ENCODE peak calls at places on chromosomes 13 and 19, in seven cellular contexts. V is GM12878, W is HCT116, L is K562, C is SK-N-SH, B is H1, D is HepG2. K is an unnamed sample.

GRCh38 chr13:111865046-111865445 is 201.9 kb upstream of the SOX1 start:
- DNase-seq in B (peak), C (no peak), W (no peak), D (no peak), V (no peak), L (no peak), K (no peak)

GRCh38 chr13:75547917-75548316 is 1.7 kb upstream of the UCHL3 start:
- DNase-seq in W (no peak), V (no peak), D (no peak), L (no peak), C (no peak), B (no peak), K (no peak)

GRCh38 chr19:8308891-8309291 is 733 bp upstream of the CD320 start:
- DNase-seq in B (no peak), D (no peak), C (no peak), W (no peak), L (no peak), V (no peak), K (no peak)

GRCh38 chr13:70253834-70254233 is 145.6 kb upstream of the KLHL1 start:
- DNase-seq in B (no peak), D (peak), V (no peak), W (no peak), C (no peak), L (no peak), K (peak)

GRCh38 chr19:3041302-3041701 is 12.2 kb upstream of the TLE2 start:
- DNase-seq in C (no peak), D (no peak), B (peak), L (no peak), V (no peak), W (no peak), K (no peak)

GRCh38 chr19:14118165-14119051 is 846 bp upstream of the PRKACA start:
- DNase-seq in W (no peak), C (peak), V (no peak), D (peak), B (peak), L (no peak), K (peak)

GRCh38 chr19:48498576-48498879 is 13.1 kb downstream of the LMTK3 start:
- DNase-seq in V (no peak), W (no peak), C (peak), L (no peak), D (no peak), B (no peak), K (no peak)

GRCh38 chr19:15701757-15702589 is 25.9 kb upstream of the OR10H2 start:
- DNase-seq in B (no peak), D (peak), L (no peak), C (no peak), V (no peak), W (no peak), K (no peak)

GRCh38 chr19:2544576-2545415 is 68.9 kb downstream of the GADD45B start:
- DNase-seq in L (no peak), B (no peak), V (no peak), C (no peak), W (no peak), D (no peak), K (no peak)

GRCh38 chr19:13993554-13994308 is 12.4 kb downstream of the RFX1 start:
- DNase-seq in D (no peak), L (no peak), V (no peak), C (peak), B (no peak), W (no peak), K (no peak)

GRCh38 chr13:104171132-104171531 is 1104.9 kb upstream of the SLC10A2 start:
- DNase-seq in V (no peak), W (no peak), L (no peak), C (no peak), B (no peak), D (no peak), K (no peak)

GRCh38 chr13:51523082-51523518 is 61.2 kb upstream of the WDFY2 start:
- DNase-seq in W (no peak), D (peak), C (peak), L (no peak), V (no peak), B (no peak), K (peak)

GRCh38 chr13:69274231-69274630 is 833.4 kb upstream of the ATXN8OS start:
- DNase-seq in C (no peak), W (no peak), B (no peak), D (no peak), L (no peak), V (no peak), K (no peak)

GRCh38 chr13:25630327-25630726 is 258.6 kb downstream of the ATP8A2 start:
- DNase-seq in W (no peak), D (no peak), B (no peak), C (no peak), L (no peak), V (no peak), K (no peak)

GRCh38 chr19:30664358-30665058 is 292.3 kb downstream of the ZNF536 start:
- DNase-seq in D (peak), C (peak), W (no peak), L (no peak), V (no peak), B (no peak), K (peak)

GRCh38 chr13:98845726-98846125 is 93.3 kb upstream of the SLC15A1 start:
- DNase-seq in D (no peak), L (no peak), V (no peak), B (no peak), C (no peak), W (no peak), K (no peak)
- TF ChIP-seq JUND in D (no peak), L (no peak), V (no peak), B (no peak), C (no peak), W (no peak), K (no peak)

GRCh38 chr19:18292810-18293641 is 11.6 kb upstream of the JUND start:
- DNase-seq in V (no peak), C (peak), D (peak), B (peak), W (peak), L (peak), K (peak)
- TF ChIP-seq JUND in V (no peak), C (no peak), D (no peak), B (no peak), W (no peak), L (peak), K (no peak)

GRCh38 chr19:29523568-29523967 is 2.2 kb upstream of the VSTM2B start:
- DNase-seq in B (no peak), L (no peak), C (no peak), V (no peak), D (no peak), W (no peak), K (no peak)

GRCh38 chr19:29526730-29527499 is 1.1 kb downstream of the VSTM2B start:
- DNase-seq in B (peak), L (peak), D (no peak), V (no peak), W (no peak), C (peak), K (no peak)

GRCh38 chr19:29524201-29524911 is 1.4 kb upstream of the VSTM2B start:
- DNase-seq in D (no peak), L (no peak), B (no peak), C (no peak), V (no peak), W (no peak), K (no peak)

GRCh38 chr19:29525901-29526729 is at the start of gene VSTM2B:
- DNase-seq in W (no peak), B (peak), C (peak), L (no peak), D (no peak), V (no peak), K (no peak)

DNA sequence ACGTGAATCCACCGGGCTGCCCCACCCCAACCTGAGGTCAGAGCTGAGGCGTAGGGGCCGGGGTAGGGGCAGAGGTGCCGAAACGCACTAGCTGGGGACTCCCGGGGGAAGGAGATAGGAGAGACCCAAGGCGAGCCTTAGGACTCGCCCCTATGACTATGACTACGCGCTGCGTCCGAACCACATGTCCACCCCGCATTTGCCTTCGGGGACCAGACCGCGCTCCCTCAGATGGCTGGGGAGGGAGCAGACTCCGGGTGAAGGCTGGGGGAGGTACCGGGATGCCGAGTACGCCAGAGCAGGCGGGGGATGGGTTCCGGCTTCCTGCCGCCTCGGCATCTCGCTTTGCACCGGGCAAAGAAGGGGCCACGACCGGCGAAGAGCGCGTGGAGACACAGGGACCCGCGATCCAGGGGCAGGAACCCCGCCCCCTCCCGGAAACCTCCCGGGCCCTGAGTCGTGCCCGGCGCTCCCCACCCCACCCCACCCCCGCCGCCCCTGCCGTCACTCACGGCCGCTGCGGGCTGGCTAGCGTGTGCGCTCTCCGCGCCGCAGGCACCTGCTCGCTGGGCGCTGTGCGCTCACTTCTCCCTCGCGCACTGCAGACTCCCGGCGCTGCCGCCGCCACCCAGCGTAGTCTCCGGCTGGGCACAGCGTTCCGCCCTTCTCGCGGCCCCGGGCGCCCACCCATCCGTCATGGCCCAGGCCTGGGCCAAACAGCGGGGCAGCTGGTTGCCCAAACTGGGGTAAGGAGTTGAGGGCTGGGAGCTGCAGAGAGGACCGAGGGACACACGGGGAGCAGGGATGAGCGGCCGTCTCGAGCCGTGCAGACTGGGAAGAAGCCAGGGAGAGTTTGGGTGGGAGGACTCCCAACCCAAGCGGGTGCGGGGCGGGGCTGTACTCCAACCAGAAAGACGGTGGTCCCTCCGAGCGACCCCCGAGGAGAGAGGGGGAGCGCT is 603 bp upstream of the VSTM2B start:
- DNase-seq in V (no peak), W (no peak), B (peak), L (no peak), D (no peak), C (no peak), K (no peak)
- TF ChIP-seq JUND in V (no peak), W (no peak), B (no peak), L (no peak), D (no peak), C (no peak), K (no peak)

GRCh38 chr19:58386576-58387337 is at the start of gene RPS5:
- DNase-seq in C (peak), B (peak), L (peak), V (peak), D (peak), W (peak), K (peak)
- TF ChIP-seq JUND in C (no peak), B (no peak), L (peak), V (no peak), D (peak), W (no peak), K (peak)

K was measured in T47D.